ENCODE peak calls at places on chromosome 14, in five cellular contexts. M is ovary, G is lung, D is fibroblast of lung, E is neural progenitor cell. Y is an unnamed sample.

GRCh38 chr14:77882631-77883030 is 82.7 kb downstream of the ADCK1 start:
- DNase-seq in E (no peak), M (no peak), D (peak), G (no peak), Y (no peak)

GRCh38 chr14:90193925-90194324 is 62.4 kb upstream of the PSMC1 start:
- DNase-seq in G (no peak), D (no peak), M (no peak), E (peak), Y (no peak)

GRCh38 chr14:64659366-64659765 is 44.9 kb upstream of the PLEKHG3 start:
- DNase-seq in E (no peak), M (no peak), D (no peak), G (no peak), Y (no peak)

GRCh38 chr14:73824536-73824935 is 27.1 kb upstream of the PTGR2 start:
- DNase-seq in D (no peak), E (no peak), G (no peak), M (no peak), Y (no peak)

GRCh38 chr14:39229222-39229543 is 4.5 kb upstream of the MIA2 start:
- DNase-seq in M (no peak), D (no peak), E (no peak), G (no peak), Y (no peak)

GRCh38 chr14:60760648-60761364 is 26.2 kb downstream of the MNAT1 start:
- DNase-seq in E (no peak), G (no peak), D (no peak), M (no peak), Y (no peak)

GRCh38 chr14:104187121-104187889 is 48.9 kb downstream of the KIF26A start:
- DNase-seq in D (no peak), G (no peak), E (no peak), M (no peak), Y (no peak)

GRCh38 chr14:77124345-77125274 is 17.0 kb downstream of the ZDHHC22 start:
- DNase-seq in G (no peak), E (peak), D (peak), M (peak), Y (peak)

GRCh38 chr14:73696466-73697390 is 17.5 kb downstream of the PNMA1 start:
- DNase-seq in M (no peak), G (no peak), E (no peak), D (peak), Y (no peak)

GRCh38 chr14:72692678-72693077 is 201.2 kb downstream of the DPF3 start:
- DNase-seq in G (no peak), D (no peak), E (peak), M (no peak), Y (no peak)

DNA sequence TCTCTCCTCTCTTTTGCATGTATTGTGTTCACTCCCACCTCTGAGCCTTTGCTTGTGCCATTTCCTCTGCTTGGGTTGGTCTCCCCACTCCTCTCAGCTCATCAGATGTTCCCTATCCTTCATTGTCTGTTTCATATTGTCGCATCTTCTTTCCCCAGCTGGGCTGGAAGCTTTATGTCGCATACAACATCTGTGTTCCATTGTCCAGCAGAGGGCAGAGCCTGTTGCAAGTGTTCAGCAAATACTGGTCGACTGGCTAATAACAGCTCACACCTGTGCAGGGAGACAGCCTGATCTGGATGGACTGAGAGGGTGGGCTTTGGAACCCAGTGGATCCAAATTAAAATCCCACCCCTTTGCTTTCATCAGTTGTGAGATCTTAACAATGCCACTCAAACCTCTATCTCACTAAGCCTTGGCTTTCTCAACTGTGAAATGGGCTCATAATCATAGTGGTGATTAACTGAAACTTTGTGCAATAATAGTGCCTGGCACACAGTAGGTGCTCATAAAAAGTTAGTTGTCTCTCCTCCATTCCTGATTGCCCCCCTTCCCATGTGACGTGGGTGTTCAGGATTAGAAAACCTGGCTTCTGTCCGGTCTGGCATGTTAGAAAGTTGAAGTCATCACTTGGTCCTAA is 75.8 kb downstream of the RIN3 start:
- DNase-seq in M (no peak), G (no peak), E (peak), D (peak), Y (no peak)
- TF ChIP-seq CTCF in M (no peak), G (peak), E (peak), D (peak), Y (no peak)

GRCh38 chr14:91315844-91316267 is 71.4 kb upstream of the GPR68 start:
- DNase-seq in E (no peak), M (no peak), G (no peak), D (no peak), Y (no peak)
- TF ChIP-seq CTCF in E (no peak), M (no peak), G (no peak), D (no peak), Y (no peak)

GRCh38 chr14:93184391-93185332 is at the start of the genes LYSET and MOAP1:
- DNase-seq in D (peak), E (peak), G (peak), M (peak), Y (peak)
- TF ChIP-seq CTCF in D (no peak), E (peak), G (no peak), M (no peak), Y (no peak)

GRCh38 chr14:94681300-94682060 is 69.3 kb downstream of the SERPINA3 start:
- DNase-seq in D (peak), G (no peak), M (no peak), E (peak), Y (no peak)
- TF ChIP-seq CTCF in D (peak), G (no peak), M (no peak), E (peak), Y (peak)

GRCh38 chr14:32366256-32366655 is 37.2 kb downstream of the AKAP6 start:
- DNase-seq in M (no peak), G (no peak), D (peak), E (peak), Y (no peak)
- TF ChIP-seq CTCF in M (no peak), G (no peak), D (peak), E (peak), Y (peak)

DNA sequence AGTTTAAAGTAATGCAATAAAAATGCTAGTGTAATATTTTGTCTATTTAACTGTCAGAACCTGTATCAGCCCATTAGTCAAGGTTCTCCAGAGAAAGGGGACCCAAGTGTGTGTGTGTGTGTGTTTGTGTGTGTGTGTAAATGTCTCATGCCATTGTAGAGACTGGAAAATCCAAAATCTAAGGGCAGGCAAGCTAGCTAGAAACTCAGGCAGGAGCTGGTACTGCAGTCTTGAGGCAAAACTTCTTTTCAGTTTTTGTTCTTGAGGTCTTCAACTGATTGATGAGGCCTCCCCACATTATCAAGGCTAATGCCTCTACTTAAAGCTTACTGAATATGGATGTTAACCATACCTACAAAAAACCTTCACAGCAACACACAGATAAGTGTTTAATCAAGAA is 126.7 kb downstream of the PRKD1 start:
- DNase-seq in D (no peak), E (no peak), M (no peak), G (no peak), Y (no peak)
- TF ChIP-seq CTCF in D (no peak), E (peak), M (no peak), G (no peak), Y (no peak)

GRCh38 chr14:101009531-101009930 is 106.0 kb upstream of the RTL1 start:
- DNase-seq in D (no peak), E (no peak), M (peak), G (peak), Y (no peak)

GRCh38 chr14:101010293-101010692 is 106.8 kb upstream of the RTL1 start:
- DNase-seq in G (no peak), E (no peak), M (peak), D (no peak), Y (no peak)

GRCh38 chr14:101008631-101009336 is 105.3 kb upstream of the RTL1 start:
- DNase-seq in D (peak), E (no peak), M (peak), G (no peak), Y (no peak)

GRCh38 chr14:101008196-101008595 is 104.7 kb upstream of the RTL1 start:
- DNase-seq in M (peak), G (peak), E (no peak), D (no peak), Y (no peak)

GRCh38 chr14:101010835-101011234 is 107.3 kb upstream of the RTL1 start:
- DNase-seq in D (no peak), M (no peak), E (no peak), G (no peak), Y (no peak)
- TF ChIP-seq CTCF in D (no peak), M (no peak), E (no peak), G (no peak), Y (no peak)

DNA sequence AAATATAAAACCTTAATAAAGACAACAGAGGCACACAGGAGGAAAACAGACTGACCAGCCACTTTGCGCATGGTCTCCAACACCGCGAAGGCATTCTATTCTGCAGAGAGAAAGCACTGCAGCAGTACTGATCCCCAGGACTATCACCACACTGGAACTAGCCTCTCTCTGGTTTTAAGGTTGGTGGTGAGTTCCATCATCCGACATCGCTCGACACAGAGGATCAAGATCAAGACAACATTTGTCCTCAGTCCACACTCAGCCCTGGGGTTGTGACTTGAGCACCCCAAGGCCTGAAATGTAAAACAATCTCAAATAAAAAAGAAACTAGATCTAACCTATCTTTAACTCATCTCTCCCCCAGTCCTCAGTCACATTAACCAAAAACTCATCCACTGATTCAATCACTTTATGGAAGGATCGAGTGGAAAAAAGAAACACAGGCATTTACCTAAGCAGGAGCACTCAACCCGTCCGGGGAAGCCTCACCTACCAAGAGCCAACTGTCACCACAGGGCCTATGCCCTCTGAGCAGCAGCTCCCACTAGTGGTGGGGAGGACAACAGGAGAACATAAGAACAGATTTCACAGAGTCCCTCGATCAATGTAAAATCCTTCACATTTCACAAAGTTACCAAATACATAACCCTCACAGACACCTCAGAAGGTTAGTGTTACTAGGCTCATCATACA is 17.7 kb downstream of the STXBP6 start:
- DNase-seq in G (no peak), D (no peak), M (no peak), E (no peak), Y (no peak)
- TF ChIP-seq CTCF in G (no peak), D (peak), M (no peak), E (peak), Y (peak)